ENCODE peak calls at places on chromosomes 6 and 20, in seven cellular contexts. One of them, this sample, is unnamed.

GRCh38 chr20:34510575-34510974 is 5.6 kb upstream of the DYNLRB1 start:
- DNase-seq in PC-3: no peak
- DNase-seq in neural progenitor cell: no peak
- DNase-seq in OCI-LY7: no peak
- DNase-seq in SK-N-SH: no peak
- DNase-seq in hepatocyte: no peak
- DNase-seq in MM.1S: no peak
- DNase-seq in this sample: no peak

GRCh38 chr20:62303327-62304226 is 780 bp downstream of the ADRM1 start:
- DNase-seq in PC-3: peak; percentile 25
- DNase-seq in neural progenitor cell: peak; percentile 44
- DNase-seq in OCI-LY7: peak; percentile 34
- DNase-seq in SK-N-SH: no peak
- DNase-seq in hepatocyte: peak; percentile 48
- DNase-seq in MM.1S: peak; percentile 26
- DNase-seq in this sample: no peak

GRCh38 chr6:24283043-24283985 is 74.5 kb downstream of the DCDC2 start:
- DNase-seq in PC-3: peak; percentile 84
- DNase-seq in neural progenitor cell: peak; percentile 89
- DNase-seq in OCI-LY7: peak; percentile 65
- DNase-seq in SK-N-SH: peak; percentile 78
- DNase-seq in hepatocyte: peak; percentile 87
- DNase-seq in MM.1S: peak; percentile 66
- DNase-seq in this sample: peak; percentile 91

GRCh38 chr6:152750694-152751093 is at the start of gene VIP:
- DNase-seq in PC-3: peak; percentile 48
- DNase-seq in neural progenitor cell: peak; percentile 82
- DNase-seq in OCI-LY7: peak; percentile 10
- DNase-seq in SK-N-SH: no peak
- DNase-seq in hepatocyte: peak; percentile 64
- DNase-seq in MM.1S: peak; percentile 6
- DNase-seq in this sample: peak; percentile 90

GRCh38 chr20:24492031-24492607 is 22.7 kb downstream of the SYNDIG1 start:
- DNase-seq in PC-3: no peak
- DNase-seq in neural progenitor cell: peak; percentile 69
- DNase-seq in OCI-LY7: no peak
- DNase-seq in SK-N-SH: no peak
- DNase-seq in hepatocyte: no peak
- DNase-seq in MM.1S: no peak
- DNase-seq in this sample: peak; percentile 74

GRCh38 chr20:49713779-49714712 is at the start of gene B4GALT5:
- DNase-seq in PC-3: peak; percentile 80
- DNase-seq in neural progenitor cell: peak; percentile 96
- DNase-seq in OCI-LY7: peak; percentile 93
- DNase-seq in SK-N-SH: peak; percentile 95
- DNase-seq in hepatocyte: peak; percentile 91
- DNase-seq in MM.1S: peak; percentile 73
- DNase-seq in this sample: peak; percentile 95

GRCh38 chr6:157034433-157035230 is 257.5 kb downstream of the ARID1B start:
- DNase-seq in PC-3: peak; percentile 53
- DNase-seq in neural progenitor cell: peak; percentile 50
- DNase-seq in OCI-LY7: peak; percentile 68
- DNase-seq in SK-N-SH: peak; percentile 55
- DNase-seq in hepatocyte: peak; percentile 50
- DNase-seq in MM.1S: peak; percentile 36
- DNase-seq in this sample: peak; percentile 77

GRCh38 chr6:1321715-1322114 is 9.8 kb downstream of the FOXQ1 start:
- DNase-seq in PC-3: no peak
- DNase-seq in neural progenitor cell: no peak
- DNase-seq in OCI-LY7: no peak
- DNase-seq in SK-N-SH: no peak
- DNase-seq in hepatocyte: no peak
- DNase-seq in MM.1S: no peak
- DNase-seq in this sample: no peak

GRCh38 chr20:51529758-51530157 is 12.8 kb downstream of the NFATC2 start:
- DNase-seq in PC-3: no peak
- DNase-seq in neural progenitor cell: no peak
- DNase-seq in OCI-LY7: peak; percentile 35
- DNase-seq in SK-N-SH: no peak
- DNase-seq in hepatocyte: no peak
- DNase-seq in MM.1S: no peak
- DNase-seq in this sample: no peak

GRCh38 chr6:109447878-109448555 is 7.5 kb downstream of the SMPD2 start:
- DNase-seq in PC-3: no peak
- DNase-seq in neural progenitor cell: no peak
- DNase-seq in OCI-LY7: no peak
- DNase-seq in SK-N-SH: no peak
- DNase-seq in hepatocyte: no peak
- DNase-seq in MM.1S: no peak
- DNase-seq in this sample: peak; percentile 39

GRCh38 chr6:143843689-143844405 is 709 bp downstream of the LTV1 start:
- DNase-seq in PC-3: no peak
- DNase-seq in neural progenitor cell: peak; percentile 8
- DNase-seq in OCI-LY7: peak; percentile 49
- DNase-seq in SK-N-SH: peak; percentile 11
- DNase-seq in hepatocyte: peak; percentile 15
- DNase-seq in MM.1S: no peak
- DNase-seq in this sample: no peak

GRCh38 chr6:168095741-168096250 is 16.8 kb upstream of the FRMD1 start:
- DNase-seq in PC-3: no peak
- DNase-seq in neural progenitor cell: no peak
- DNase-seq in OCI-LY7: no peak
- DNase-seq in SK-N-SH: peak; percentile 10
- DNase-seq in hepatocyte: no peak
- DNase-seq in MM.1S: no peak
- DNase-seq in this sample: no peak

GRCh38 chr20:2652724-2653510 is 485 bp downstream of the NOP56 start:
- DNase-seq in PC-3: no peak
- DNase-seq in neural progenitor cell: peak; percentile 36
- DNase-seq in OCI-LY7: peak; percentile 88
- DNase-seq in SK-N-SH: peak; percentile 81
- DNase-seq in hepatocyte: peak; percentile 32
- DNase-seq in MM.1S: peak; percentile 36
- DNase-seq in this sample: peak; percentile 37

GRCh38 chr6:25464225-25464624 is 185.1 kb downstream of the CARMIL1 start:
- DNase-seq in PC-3: no peak
- DNase-seq in neural progenitor cell: no peak
- DNase-seq in OCI-LY7: no peak
- DNase-seq in SK-N-SH: no peak
- DNase-seq in hepatocyte: no peak
- DNase-seq in MM.1S: no peak
- DNase-seq in this sample: no peak

GRCh38 chr20:1465470-1466210 is 1.0 kb downstream of the NSFL1C start:
- DNase-seq in PC-3: peak; percentile 55
- DNase-seq in neural progenitor cell: no peak
- DNase-seq in OCI-LY7: no peak
- DNase-seq in SK-N-SH: no peak
- DNase-seq in hepatocyte: no peak
- DNase-seq in MM.1S: no peak
- DNase-seq in this sample: peak; percentile 6

GRCh38 chr6:1383729-1384548 is 5.4 kb upstream of the FOXF2 start:
- DNase-seq in PC-3: no peak
- DNase-seq in neural progenitor cell: peak; percentile 55
- DNase-seq in OCI-LY7: no peak
- DNase-seq in SK-N-SH: no peak
- DNase-seq in hepatocyte: peak; percentile 11
- DNase-seq in MM.1S: no peak
- DNase-seq in this sample: peak; percentile 71

GRCh38 chr6:119179842-119180241 is 101.4 kb upstream of the FAM184A start:
- DNase-seq in PC-3: no peak
- DNase-seq in neural progenitor cell: no peak
- DNase-seq in OCI-LY7: no peak
- DNase-seq in SK-N-SH: no peak
- DNase-seq in hepatocyte: no peak
- DNase-seq in MM.1S: peak; percentile 40
- DNase-seq in this sample: no peak

GRCh38 chr6:41452763-41453162 is 93.4 kb upstream of the FOXP4 start:
- DNase-seq in PC-3: no peak
- DNase-seq in neural progenitor cell: no peak
- DNase-seq in OCI-LY7: no peak
- DNase-seq in SK-N-SH: no peak
- DNase-seq in hepatocyte: no peak
- DNase-seq in MM.1S: no peak
- DNase-seq in this sample: no peak

GRCh38 chr6:105282801-105283585 is 103.2 kb upstream of the POPDC3 start:
- DNase-seq in PC-3: no peak
- DNase-seq in neural progenitor cell: no peak
- DNase-seq in OCI-LY7: no peak
- DNase-seq in SK-N-SH: peak; percentile 52
- DNase-seq in hepatocyte: no peak
- DNase-seq in MM.1S: no peak
- DNase-seq in this sample: no peak

GRCh38 chr6:74654296-74654695 is 551.6 kb downstream of the COL12A1 start:
- DNase-seq in PC-3: no peak
- DNase-seq in neural progenitor cell: no peak
- DNase-seq in OCI-LY7: no peak
- DNase-seq in SK-N-SH: no peak
- DNase-seq in hepatocyte: no peak
- DNase-seq in MM.1S: no peak
- DNase-seq in this sample: no peak

GRCh38 chr20:58048096-58048702 is 180.3 kb downstream of the ANKRD60 start:
- DNase-seq in PC-3: peak; percentile 75
- DNase-seq in neural progenitor cell: peak; percentile 79
- DNase-seq in OCI-LY7: peak; percentile 11
- DNase-seq in SK-N-SH: no peak
- DNase-seq in hepatocyte: peak; percentile 75
- DNase-seq in MM.1S: peak; percentile 14
- DNase-seq in this sample: peak; percentile 70

GRCh38 chr6:30882764-30883475 is 1.4 kb upstream of the DDR1 start:
- DNase-seq in PC-3: peak; percentile 71
- DNase-seq in neural progenitor cell: peak; percentile 82
- DNase-seq in OCI-LY7: peak; percentile 82
- DNase-seq in SK-N-SH: peak; percentile 33
- DNase-seq in hepatocyte: peak; percentile 90
- DNase-seq in MM.1S: no peak
- DNase-seq in this sample: peak; percentile 89

GRCh38 chr6:42820509-42821340 is 38.9 kb downstream of the BICRAL start:
- DNase-seq in PC-3: no peak
- DNase-seq in neural progenitor cell: no peak
- DNase-seq in OCI-LY7: no peak
- DNase-seq in SK-N-SH: peak; percentile 43
- DNase-seq in hepatocyte: no peak
- DNase-seq in MM.1S: no peak
- DNase-seq in this sample: peak; percentile 30

GRCh38 chr20:61057313-61058171 is 194.5 kb upstream of the CDH4 start:
- DNase-seq in PC-3: no peak
- DNase-seq in neural progenitor cell: no peak
- DNase-seq in OCI-LY7: no peak
- DNase-seq in SK-N-SH: no peak
- DNase-seq in hepatocyte: no peak
- DNase-seq in MM.1S: no peak
- DNase-seq in this sample: no peak

GRCh38 chr6:158460602-158461092 is 99.2 kb upstream of the TMEM181 start:
- DNase-seq in PC-3: peak; percentile 63
- DNase-seq in neural progenitor cell: no peak
- DNase-seq in OCI-LY7: no peak
- DNase-seq in SK-N-SH: no peak
- DNase-seq in hepatocyte: no peak
- DNase-seq in MM.1S: no peak
- DNase-seq in this sample: no peak

GRCh38 chr20:64077094-64077493 is 2.2 kb downstream of the RGS19 start:
- DNase-seq in PC-3: no peak
- DNase-seq in neural progenitor cell: no peak
- DNase-seq in OCI-LY7: peak; percentile 82
- DNase-seq in SK-N-SH: no peak
- DNase-seq in hepatocyte: no peak
- DNase-seq in MM.1S: no peak
- DNase-seq in this sample: no peak

GRCh38 chr20:49575551-49576060 is 7.7 kb upstream of the PTGIS start:
- DNase-seq in PC-3: peak; percentile 19
- DNase-seq in neural progenitor cell: no peak
- DNase-seq in OCI-LY7: no peak
- DNase-seq in SK-N-SH: no peak
- DNase-seq in hepatocyte: peak; percentile 48
- DNase-seq in MM.1S: no peak
- DNase-seq in this sample: no peak

DNA sequence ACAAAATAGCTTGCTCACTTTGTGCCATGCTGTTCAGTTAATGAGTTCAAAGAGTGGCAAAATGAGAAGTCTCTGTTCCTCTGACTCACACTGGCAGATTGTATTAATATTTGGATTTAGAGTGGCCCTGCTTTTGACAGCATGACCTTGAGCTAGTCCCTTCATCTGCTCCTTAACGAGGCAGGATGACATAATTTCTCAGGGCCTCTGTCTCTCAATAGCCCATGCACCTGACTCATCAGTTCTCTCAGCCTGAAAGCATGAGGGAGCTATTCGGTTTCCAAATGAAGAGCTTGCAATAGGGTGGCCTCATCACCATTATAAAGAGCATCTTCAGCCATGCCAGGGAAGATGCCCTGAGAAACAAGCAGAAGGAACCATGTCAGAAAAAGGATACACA is 38.2 kb downstream of the CAP2 start:
- DNase-seq in PC-3: no peak
- DNase-seq in neural progenitor cell: no peak
- DNase-seq in OCI-LY7: no peak
- DNase-seq in SK-N-SH: no peak
- DNase-seq in hepatocyte: no peak
- DNase-seq in MM.1S: no peak
- DNase-seq in this sample: peak; percentile 43
- TF ChIP-seq EZH2phosphoT487 in PC-3: no peak
- TF ChIP-seq EZH2phosphoT487 in neural progenitor cell: no peak
- TF ChIP-seq EZH2phosphoT487 in OCI-LY7: no peak
- TF ChIP-seq EZH2phosphoT487 in SK-N-SH: no peak
- TF ChIP-seq EZH2phosphoT487 in hepatocyte: no peak
- TF ChIP-seq EZH2phosphoT487 in MM.1S: no peak
- TF ChIP-seq EZH2phosphoT487 in this sample: no peak

GRCh38 chr6:16882230-16882629 is 121.0 kb upstream of the ATXN1 start:
- DNase-seq in PC-3: no peak
- DNase-seq in neural progenitor cell: no peak
- DNase-seq in OCI-LY7: no peak
- DNase-seq in SK-N-SH: no peak
- DNase-seq in hepatocyte: no peak
- DNase-seq in MM.1S: no peak
- DNase-seq in this sample: no peak

GRCh38 chr6:16883414-16883813 is 122.2 kb upstream of the ATXN1 start:
- DNase-seq in PC-3: no peak
- DNase-seq in neural progenitor cell: no peak
- DNase-seq in OCI-LY7: no peak
- DNase-seq in SK-N-SH: no peak
- DNase-seq in hepatocyte: no peak
- DNase-seq in MM.1S: no peak
- DNase-seq in this sample: no peak

GRCh38 chr6:16885411-16886160 is 124.3 kb upstream of the ATXN1 start:
- DNase-seq in PC-3: no peak
- DNase-seq in neural progenitor cell: no peak
- DNase-seq in OCI-LY7: no peak
- DNase-seq in SK-N-SH: no peak
- DNase-seq in hepatocyte: no peak
- DNase-seq in MM.1S: no peak
- DNase-seq in this sample: no peak
- H2AFZ ChIP-seq in PC-3: no peak overlapping the region
- H2AFZ ChIP-seq in neural progenitor cell: no peak overlapping the region
- H2AFZ ChIP-seq in OCI-LY7: no peak overlapping the region
- H2AFZ ChIP-seq in SK-N-SH: no peak overlapping the region
- H2AFZ ChIP-seq in hepatocyte: no peak overlapping the region
- H2AFZ ChIP-seq in MM.1S: no peak overlapping the region
- H2AFZ ChIP-seq in this sample: no peak overlapping the region

GRCh38 chr6:136012198-136012884 is 160.8 kb downstream of the PDE7B start:
- DNase-seq in PC-3: peak; percentile 61
- DNase-seq in neural progenitor cell: no peak
- DNase-seq in OCI-LY7: no peak
- DNase-seq in SK-N-SH: no peak
- DNase-seq in hepatocyte: no peak
- DNase-seq in MM.1S: no peak
- DNase-seq in this sample: no peak
- TF ChIP-seq EZH2phosphoT487 in PC-3: no peak
- TF ChIP-seq EZH2phosphoT487 in neural progenitor cell: no peak
- TF ChIP-seq EZH2phosphoT487 in OCI-LY7: no peak
- TF ChIP-seq EZH2phosphoT487 in SK-N-SH: no peak
- TF ChIP-seq EZH2phosphoT487 in hepatocyte: no peak
- TF ChIP-seq EZH2phosphoT487 in MM.1S: no peak
- TF ChIP-seq EZH2phosphoT487 in this sample: no peak

GRCh38 chr6:36839819-36840379 is 655 bp upstream of the CPNE5 start:
- DNase-seq in PC-3: peak; percentile 22
- DNase-seq in neural progenitor cell: peak; percentile 77
- DNase-seq in OCI-LY7: peak; percentile 11
- DNase-seq in SK-N-SH: peak; percentile 87
- DNase-seq in hepatocyte: peak; percentile 65
- DNase-seq in MM.1S: peak; percentile 31
- DNase-seq in this sample: peak; percentile 65
- H2AFZ ChIP-seq in PC-3: peak overlapping the region; percentile 61
- H2AFZ ChIP-seq in neural progenitor cell: peak overlapping the region; percentile 80
- H2AFZ ChIP-seq in OCI-LY7: no peak overlapping the region
- H2AFZ ChIP-seq in SK-N-SH: peak overlapping the region; percentile 70
- H2AFZ ChIP-seq in hepatocyte: peak overlapping the region; percentile 40
- H2AFZ ChIP-seq in MM.1S: no peak overlapping the region
- H2AFZ ChIP-seq in this sample: peak overlapping the region; percentile 93

This sample was measured in GM23338.